ENCODE peak calls at places on chromosomes 4 and X, in nine cellular contexts. One of them, this sample, is unnamed.

GRCh38 chrX:12441376-12442128 is 303.3 kb downstream of the FRMPD4 start:
- DNase-seq in GM12865: no peak
- DNase-seq in Caco-2: no peak
- DNase-seq in kidney glomerular epithelial cell: no peak
- DNase-seq in astrocyte of the spinal cord: peak
- DNase-seq in NCI-H524: no peak
- DNase-seq in effector memory CD8-positive, alpha-beta T cell: no peak
- DNase-seq in progenitor cell of endocrine pancreas: no peak
- DNase-seq in LoVo: no peak
- DNase-seq in this sample: no peak

GRCh38 chrX:48927736-48928382 is 9.0 kb upstream of the PIM2 start:
- DNase-seq in GM12865: no peak
- DNase-seq in Caco-2: no peak
- DNase-seq in kidney glomerular epithelial cell: no peak
- DNase-seq in astrocyte of the spinal cord: no peak
- DNase-seq in NCI-H524: no peak
- DNase-seq in effector memory CD8-positive, alpha-beta T cell: no peak
- DNase-seq in progenitor cell of endocrine pancreas: no peak
- DNase-seq in LoVo: no peak
- DNase-seq in this sample: no peak

GRCh38 chr4:37656649-37657048 is 29.5 kb downstream of the RELL1 start:
- DNase-seq in GM12865: no peak
- DNase-seq in Caco-2: no peak
- DNase-seq in kidney glomerular epithelial cell: no peak
- DNase-seq in astrocyte of the spinal cord: no peak
- DNase-seq in NCI-H524: no peak
- DNase-seq in effector memory CD8-positive, alpha-beta T cell: no peak
- DNase-seq in progenitor cell of endocrine pancreas: no peak
- DNase-seq in LoVo: no peak
- DNase-seq in this sample: no peak

GRCh38 chr4:87425711-87426110 is 3.3 kb downstream of the NUDT9 start:
- DNase-seq in GM12865: no peak
- DNase-seq in Caco-2: no peak
- DNase-seq in kidney glomerular epithelial cell: no peak
- DNase-seq in astrocyte of the spinal cord: no peak
- DNase-seq in NCI-H524: no peak
- DNase-seq in effector memory CD8-positive, alpha-beta T cell: no peak
- DNase-seq in progenitor cell of endocrine pancreas: no peak
- DNase-seq in LoVo: no peak
- DNase-seq in this sample: no peak

GRCh38 chr4:41095973-41096372 is 118.4 kb downstream of the APBB2 start:
- DNase-seq in GM12865: peak
- DNase-seq in Caco-2: no peak
- DNase-seq in kidney glomerular epithelial cell: no peak
- DNase-seq in astrocyte of the spinal cord: peak
- DNase-seq in NCI-H524: no peak
- DNase-seq in effector memory CD8-positive, alpha-beta T cell: no peak
- DNase-seq in progenitor cell of endocrine pancreas: no peak
- DNase-seq in LoVo: no peak
- DNase-seq in this sample: no peak

GRCh38 chr4:647481-647880 is 22.1 kb downstream of the PDE6B start:
- DNase-seq in GM12865: no peak
- DNase-seq in Caco-2: no peak
- DNase-seq in kidney glomerular epithelial cell: no peak
- DNase-seq in astrocyte of the spinal cord: no peak
- DNase-seq in NCI-H524: no peak
- DNase-seq in effector memory CD8-positive, alpha-beta T cell: no peak
- DNase-seq in progenitor cell of endocrine pancreas: no peak
- DNase-seq in LoVo: no peak
- DNase-seq in this sample: no peak

GRCh38 chrX:51569561-51569960 is 49.2 kb downstream of the CENPVL3 start:
- DNase-seq in GM12865: no peak
- DNase-seq in Caco-2: no peak
- DNase-seq in kidney glomerular epithelial cell: peak
- DNase-seq in astrocyte of the spinal cord: no peak
- DNase-seq in NCI-H524: no peak
- DNase-seq in effector memory CD8-positive, alpha-beta T cell: no peak
- DNase-seq in progenitor cell of endocrine pancreas: no peak
- DNase-seq in LoVo: no peak
- DNase-seq in this sample: no peak

GRCh38 chrX:51893931-51894696 is 691 bp downstream of the MAGED1 start:
- DNase-seq in GM12865: peak
- DNase-seq in Caco-2: peak
- DNase-seq in kidney glomerular epithelial cell: no peak
- DNase-seq in astrocyte of the spinal cord: peak
- DNase-seq in NCI-H524: peak
- DNase-seq in effector memory CD8-positive, alpha-beta T cell: no peak
- DNase-seq in progenitor cell of endocrine pancreas: no peak
- DNase-seq in LoVo: no peak
- DNase-seq in this sample: no peak

GRCh38 chr4:77433102-77433733 is 172.4 kb upstream of the CXCL13 start:
- DNase-seq in GM12865: peak
- DNase-seq in Caco-2: peak
- DNase-seq in kidney glomerular epithelial cell: peak
- DNase-seq in astrocyte of the spinal cord: peak
- DNase-seq in NCI-H524: peak
- DNase-seq in effector memory CD8-positive, alpha-beta T cell: no peak
- DNase-seq in progenitor cell of endocrine pancreas: no peak
- DNase-seq in LoVo: peak
- DNase-seq in this sample: peak

GRCh38 chrX:136880003-136880451 is 498 bp downstream of the RBMX start:
- DNase-seq in GM12865: peak
- DNase-seq in Caco-2: peak
- DNase-seq in kidney glomerular epithelial cell: peak
- DNase-seq in astrocyte of the spinal cord: no peak
- DNase-seq in NCI-H524: peak
- DNase-seq in effector memory CD8-positive, alpha-beta T cell: peak
- DNase-seq in progenitor cell of endocrine pancreas: no peak
- DNase-seq in LoVo: peak
- DNase-seq in this sample: peak

GRCh38 chr4:80362578-80363181 is 27.1 kb downstream of the CFAP299 start:
- DNase-seq in GM12865: peak
- DNase-seq in Caco-2: peak
- DNase-seq in kidney glomerular epithelial cell: peak
- DNase-seq in astrocyte of the spinal cord: peak
- DNase-seq in NCI-H524: peak
- DNase-seq in effector memory CD8-positive, alpha-beta T cell: peak
- DNase-seq in progenitor cell of endocrine pancreas: peak
- DNase-seq in LoVo: peak
- DNase-seq in this sample: peak

GRCh38 chr4:633976-634598 is 8.7 kb downstream of the PDE6B start:
- DNase-seq in GM12865: no peak
- DNase-seq in Caco-2: no peak
- DNase-seq in kidney glomerular epithelial cell: no peak
- DNase-seq in astrocyte of the spinal cord: no peak
- DNase-seq in NCI-H524: no peak
- DNase-seq in effector memory CD8-positive, alpha-beta T cell: no peak
- DNase-seq in progenitor cell of endocrine pancreas: no peak
- DNase-seq in LoVo: no peak
- DNase-seq in this sample: no peak

This sample was measured in HT-29.